ENCODE peak calls at places on chromosomes 3 and 15, in nine cellular contexts. One of them, this sample, is unnamed.

GRCh38 chr15:48592221-48592731 is 53.2 kb downstream of the FBN1 start:
- DNase-seq in activated T-cell treated with anti-CD3 and anti-CD28 coated beads for 24 hours: no peak
- DNase-seq in activated CD4-positive, alpha-beta T cell treated with anti-CD3 and anti-CD28 coated beads, Interleukin-2, amount 50 U/mL, for 1 hour: no peak
- DNase-seq in ovary: no peak
- DNase-seq in lower lobe of right lung: no peak
- DNase-seq in activated CD4-positive, alpha-beta memory T cell treated with anti-CD3 and anti-CD28 coated beads, Interleukin-2, amount 10 ng/mL, durations not matched to agents 7 days and 5 days: no peak
- DNase-seq in nucleus accumbens: no peak
- DNase-seq in cardiac muscle cell: peak; percentile 99
- DNase-seq in T-helper 1 cell: no peak
- DNase-seq in this sample: peak; percentile 79

GRCh38 chr15:68626739-68627138 is 47.9 kb downstream of the CORO2B start:
- DNase-seq in activated T-cell treated with anti-CD3 and anti-CD28 coated beads for 24 hours: no peak
- DNase-seq in activated CD4-positive, alpha-beta T cell treated with anti-CD3 and anti-CD28 coated beads, Interleukin-2, amount 50 U/mL, for 1 hour: no peak
- DNase-seq in ovary: no peak
- DNase-seq in lower lobe of right lung: no peak
- DNase-seq in activated CD4-positive, alpha-beta memory T cell treated with anti-CD3 and anti-CD28 coated beads, Interleukin-2, amount 10 ng/mL, durations not matched to agents 7 days and 5 days: no peak
- DNase-seq in nucleus accumbens: no peak
- DNase-seq in cardiac muscle cell: no peak
- DNase-seq in T-helper 1 cell: no peak
- DNase-seq in this sample: no peak

GRCh38 chr15:94887406-94887805 is 656.0 kb downstream of the MCTP2 start:
- DNase-seq in activated T-cell treated with anti-CD3 and anti-CD28 coated beads for 24 hours: no peak
- DNase-seq in activated CD4-positive, alpha-beta T cell treated with anti-CD3 and anti-CD28 coated beads, Interleukin-2, amount 50 U/mL, for 1 hour: no peak
- DNase-seq in ovary: no peak
- DNase-seq in lower lobe of right lung: no peak
- DNase-seq in activated CD4-positive, alpha-beta memory T cell treated with anti-CD3 and anti-CD28 coated beads, Interleukin-2, amount 10 ng/mL, durations not matched to agents 7 days and 5 days: no peak
- DNase-seq in nucleus accumbens: no peak
- DNase-seq in cardiac muscle cell: no peak
- DNase-seq in T-helper 1 cell: no peak
- DNase-seq in this sample: no peak

GRCh38 chr3:105606052-105606451 is 239.3 kb downstream of the ALCAM start:
- DNase-seq in activated T-cell treated with anti-CD3 and anti-CD28 coated beads for 24 hours: no peak
- DNase-seq in activated CD4-positive, alpha-beta T cell treated with anti-CD3 and anti-CD28 coated beads, Interleukin-2, amount 50 U/mL, for 1 hour: no peak
- DNase-seq in ovary: no peak
- DNase-seq in lower lobe of right lung: no peak
- DNase-seq in activated CD4-positive, alpha-beta memory T cell treated with anti-CD3 and anti-CD28 coated beads, Interleukin-2, amount 10 ng/mL, durations not matched to agents 7 days and 5 days: no peak
- DNase-seq in nucleus accumbens: no peak
- DNase-seq in cardiac muscle cell: peak; percentile 29
- DNase-seq in T-helper 1 cell: no peak
- DNase-seq in this sample: no peak

GRCh38 chr15:68045289-68046265 is 8.5 kb upstream of the PIAS1 start:
- DNase-seq in activated T-cell treated with anti-CD3 and anti-CD28 coated beads for 24 hours: no peak
- DNase-seq in activated CD4-positive, alpha-beta T cell treated with anti-CD3 and anti-CD28 coated beads, Interleukin-2, amount 50 U/mL, for 1 hour: no peak
- DNase-seq in ovary: no peak
- DNase-seq in lower lobe of right lung: no peak
- DNase-seq in activated CD4-positive, alpha-beta memory T cell treated with anti-CD3 and anti-CD28 coated beads, Interleukin-2, amount 10 ng/mL, durations not matched to agents 7 days and 5 days: no peak
- DNase-seq in nucleus accumbens: no peak
- DNase-seq in cardiac muscle cell: no peak
- DNase-seq in T-helper 1 cell: no peak
- DNase-seq in this sample: no peak

GRCh38 chr3:172140499-172141391 is 101.4 kb downstream of the FNDC3B start:
- DNase-seq in activated T-cell treated with anti-CD3 and anti-CD28 coated beads for 24 hours: no peak
- DNase-seq in activated CD4-positive, alpha-beta T cell treated with anti-CD3 and anti-CD28 coated beads, Interleukin-2, amount 50 U/mL, for 1 hour: no peak
- DNase-seq in ovary: no peak
- DNase-seq in lower lobe of right lung: no peak
- DNase-seq in activated CD4-positive, alpha-beta memory T cell treated with anti-CD3 and anti-CD28 coated beads, Interleukin-2, amount 10 ng/mL, durations not matched to agents 7 days and 5 days: no peak
- DNase-seq in nucleus accumbens: no peak
- DNase-seq in cardiac muscle cell: peak; percentile 98
- DNase-seq in T-helper 1 cell: no peak
- DNase-seq in this sample: peak; percentile 71

GRCh38 chr3:101936419-101937331 is 87.4 kb downstream of the NFKBIZ start:
- DNase-seq in activated T-cell treated with anti-CD3 and anti-CD28 coated beads for 24 hours: no peak
- DNase-seq in activated CD4-positive, alpha-beta T cell treated with anti-CD3 and anti-CD28 coated beads, Interleukin-2, amount 50 U/mL, for 1 hour: no peak
- DNase-seq in ovary: no peak
- DNase-seq in lower lobe of right lung: no peak
- DNase-seq in activated CD4-positive, alpha-beta memory T cell treated with anti-CD3 and anti-CD28 coated beads, Interleukin-2, amount 10 ng/mL, durations not matched to agents 7 days and 5 days: peak; percentile 47
- DNase-seq in nucleus accumbens: no peak
- DNase-seq in cardiac muscle cell: peak; percentile 89
- DNase-seq in T-helper 1 cell: no peak
- DNase-seq in this sample: peak; percentile 77

GRCh38 chr3:125434582-125435011 is 59.5 kb upstream of the ZNF148 start:
- DNase-seq in activated T-cell treated with anti-CD3 and anti-CD28 coated beads for 24 hours: no peak
- DNase-seq in activated CD4-positive, alpha-beta T cell treated with anti-CD3 and anti-CD28 coated beads, Interleukin-2, amount 50 U/mL, for 1 hour: no peak
- DNase-seq in ovary: no peak
- DNase-seq in lower lobe of right lung: no peak
- DNase-seq in activated CD4-positive, alpha-beta memory T cell treated with anti-CD3 and anti-CD28 coated beads, Interleukin-2, amount 10 ng/mL, durations not matched to agents 7 days and 5 days: no peak
- DNase-seq in nucleus accumbens: no peak
- DNase-seq in cardiac muscle cell: no peak
- DNase-seq in T-helper 1 cell: no peak
- DNase-seq in this sample: no peak

GRCh38 chr15:67138946-67139855 is 73.8 kb downstream of the SMAD3 start:
- DNase-seq in activated T-cell treated with anti-CD3 and anti-CD28 coated beads for 24 hours: no peak
- DNase-seq in activated CD4-positive, alpha-beta T cell treated with anti-CD3 and anti-CD28 coated beads, Interleukin-2, amount 50 U/mL, for 1 hour: no peak
- DNase-seq in ovary: no peak
- DNase-seq in lower lobe of right lung: no peak
- DNase-seq in activated CD4-positive, alpha-beta memory T cell treated with anti-CD3 and anti-CD28 coated beads, Interleukin-2, amount 10 ng/mL, durations not matched to agents 7 days and 5 days: no peak
- DNase-seq in nucleus accumbens: no peak
- DNase-seq in cardiac muscle cell: peak; percentile 36
- DNase-seq in T-helper 1 cell: no peak
- DNase-seq in this sample: peak; percentile 43

GRCh38 chr3:46293991-46294833 is 52.0 kb downstream of the CCR3 start:
- DNase-seq in activated T-cell treated with anti-CD3 and anti-CD28 coated beads for 24 hours: peak; percentile 72
- DNase-seq in activated CD4-positive, alpha-beta T cell treated with anti-CD3 and anti-CD28 coated beads, Interleukin-2, amount 50 U/mL, for 1 hour: no peak
- DNase-seq in ovary: no peak
- DNase-seq in lower lobe of right lung: no peak
- DNase-seq in activated CD4-positive, alpha-beta memory T cell treated with anti-CD3 and anti-CD28 coated beads, Interleukin-2, amount 10 ng/mL, durations not matched to agents 7 days and 5 days: no peak
- DNase-seq in nucleus accumbens: no peak
- DNase-seq in cardiac muscle cell: no peak
- DNase-seq in T-helper 1 cell: no peak
- DNase-seq in this sample: no peak

GRCh38 chr3:54826255-54826691 is 101.6 kb downstream of the LRTM1 start:
- DNase-seq in activated T-cell treated with anti-CD3 and anti-CD28 coated beads for 24 hours: no peak
- DNase-seq in activated CD4-positive, alpha-beta T cell treated with anti-CD3 and anti-CD28 coated beads, Interleukin-2, amount 50 U/mL, for 1 hour: no peak
- DNase-seq in ovary: no peak
- DNase-seq in lower lobe of right lung: no peak
- DNase-seq in activated CD4-positive, alpha-beta memory T cell treated with anti-CD3 and anti-CD28 coated beads, Interleukin-2, amount 10 ng/mL, durations not matched to agents 7 days and 5 days: no peak
- DNase-seq in nucleus accumbens: no peak
- DNase-seq in cardiac muscle cell: no peak
- DNase-seq in T-helper 1 cell: no peak
- DNase-seq in this sample: no peak

GRCh38 chr15:31014608-31014925 is 23.1 kb upstream of the MTMR10 start:
- DNase-seq in activated T-cell treated with anti-CD3 and anti-CD28 coated beads for 24 hours: no peak
- DNase-seq in activated CD4-positive, alpha-beta T cell treated with anti-CD3 and anti-CD28 coated beads, Interleukin-2, amount 50 U/mL, for 1 hour: no peak
- DNase-seq in ovary: no peak
- DNase-seq in lower lobe of right lung: no peak
- DNase-seq in activated CD4-positive, alpha-beta memory T cell treated with anti-CD3 and anti-CD28 coated beads, Interleukin-2, amount 10 ng/mL, durations not matched to agents 7 days and 5 days: no peak
- DNase-seq in nucleus accumbens: no peak
- DNase-seq in cardiac muscle cell: no peak
- DNase-seq in T-helper 1 cell: no peak
- DNase-seq in this sample: no peak

GRCh38 chr3:157526036-157526435 is 22.8 kb upstream of the VEPH1 start:
- DNase-seq in activated T-cell treated with anti-CD3 and anti-CD28 coated beads for 24 hours: no peak
- DNase-seq in activated CD4-positive, alpha-beta T cell treated with anti-CD3 and anti-CD28 coated beads, Interleukin-2, amount 50 U/mL, for 1 hour: no peak
- DNase-seq in ovary: no peak
- DNase-seq in lower lobe of right lung: no peak
- DNase-seq in activated CD4-positive, alpha-beta memory T cell treated with anti-CD3 and anti-CD28 coated beads, Interleukin-2, amount 10 ng/mL, durations not matched to agents 7 days and 5 days: no peak
- DNase-seq in nucleus accumbens: no peak
- DNase-seq in cardiac muscle cell: no peak
- DNase-seq in T-helper 1 cell: no peak
- DNase-seq in this sample: no peak

GRCh38 chr3:97684490-97684889 is 80.1 kb upstream of the ARL6 start:
- DNase-seq in activated T-cell treated with anti-CD3 and anti-CD28 coated beads for 24 hours: no peak
- DNase-seq in activated CD4-positive, alpha-beta T cell treated with anti-CD3 and anti-CD28 coated beads, Interleukin-2, amount 50 U/mL, for 1 hour: no peak
- DNase-seq in ovary: no peak
- DNase-seq in lower lobe of right lung: no peak
- DNase-seq in activated CD4-positive, alpha-beta memory T cell treated with anti-CD3 and anti-CD28 coated beads, Interleukin-2, amount 10 ng/mL, durations not matched to agents 7 days and 5 days: no peak
- DNase-seq in nucleus accumbens: no peak
- DNase-seq in cardiac muscle cell: no peak
- DNase-seq in T-helper 1 cell: no peak
- DNase-seq in this sample: no peak

GRCh38 chr3:181933052-181933618 is 221.4 kb downstream of the SOX2 start:
- DNase-seq in activated T-cell treated with anti-CD3 and anti-CD28 coated beads for 24 hours: no peak
- DNase-seq in activated CD4-positive, alpha-beta T cell treated with anti-CD3 and anti-CD28 coated beads, Interleukin-2, amount 50 U/mL, for 1 hour: no peak
- DNase-seq in ovary: no peak
- DNase-seq in lower lobe of right lung: no peak
- DNase-seq in activated CD4-positive, alpha-beta memory T cell treated with anti-CD3 and anti-CD28 coated beads, Interleukin-2, amount 10 ng/mL, durations not matched to agents 7 days and 5 days: no peak
- DNase-seq in nucleus accumbens: no peak
- DNase-seq in cardiac muscle cell: no peak
- DNase-seq in T-helper 1 cell: no peak
- DNase-seq in this sample: no peak

GRCh38 chr3:31170932-31171670 is 276.6 kb upstream of the GADL1 start:
- DNase-seq in activated T-cell treated with anti-CD3 and anti-CD28 coated beads for 24 hours: no peak
- DNase-seq in activated CD4-positive, alpha-beta T cell treated with anti-CD3 and anti-CD28 coated beads, Interleukin-2, amount 50 U/mL, for 1 hour: no peak
- DNase-seq in ovary: no peak
- DNase-seq in lower lobe of right lung: no peak
- DNase-seq in activated CD4-positive, alpha-beta memory T cell treated with anti-CD3 and anti-CD28 coated beads, Interleukin-2, amount 10 ng/mL, durations not matched to agents 7 days and 5 days: no peak
- DNase-seq in nucleus accumbens: no peak
- DNase-seq in cardiac muscle cell: peak; percentile 97
- DNase-seq in T-helper 1 cell: no peak
- DNase-seq in this sample: peak; percentile 77

GRCh38 chr15:52078876-52079700 is 33.5 kb downstream of the BCL2L10 start:
- DNase-seq in activated T-cell treated with anti-CD3 and anti-CD28 coated beads for 24 hours: peak; percentile 75
- DNase-seq in activated CD4-positive, alpha-beta T cell treated with anti-CD3 and anti-CD28 coated beads, Interleukin-2, amount 50 U/mL, for 1 hour: peak; percentile 87
- DNase-seq in ovary: peak; percentile 69
- DNase-seq in lower lobe of right lung: peak; percentile 88
- DNase-seq in activated CD4-positive, alpha-beta memory T cell treated with anti-CD3 and anti-CD28 coated beads, Interleukin-2, amount 10 ng/mL, durations not matched to agents 7 days and 5 days: peak; percentile 83
- DNase-seq in nucleus accumbens: peak; percentile 37
- DNase-seq in cardiac muscle cell: peak; percentile 79
- DNase-seq in T-helper 1 cell: peak; percentile 69
- DNase-seq in this sample: peak; percentile 86

GRCh38 chr3:58052373-58053273 is 44.4 kb downstream of the FLNB start:
- DNase-seq in activated T-cell treated with anti-CD3 and anti-CD28 coated beads for 24 hours: peak; percentile 24
- DNase-seq in activated CD4-positive, alpha-beta T cell treated with anti-CD3 and anti-CD28 coated beads, Interleukin-2, amount 50 U/mL, for 1 hour: no peak
- DNase-seq in ovary: peak; percentile 82
- DNase-seq in lower lobe of right lung: no peak
- DNase-seq in activated CD4-positive, alpha-beta memory T cell treated with anti-CD3 and anti-CD28 coated beads, Interleukin-2, amount 10 ng/mL, durations not matched to agents 7 days and 5 days: peak; percentile 32
- DNase-seq in nucleus accumbens: peak; percentile 24
- DNase-seq in cardiac muscle cell: peak; percentile 95
- DNase-seq in T-helper 1 cell: no peak
- DNase-seq in this sample: peak; percentile 75

GRCh38 chr15:63340353-63340752 is 41.3 kb downstream of the CA12 start:
- DNase-seq in activated T-cell treated with anti-CD3 and anti-CD28 coated beads for 24 hours: no peak
- DNase-seq in activated CD4-positive, alpha-beta T cell treated with anti-CD3 and anti-CD28 coated beads, Interleukin-2, amount 50 U/mL, for 1 hour: no peak
- DNase-seq in ovary: no peak
- DNase-seq in lower lobe of right lung: no peak
- DNase-seq in activated CD4-positive, alpha-beta memory T cell treated with anti-CD3 and anti-CD28 coated beads, Interleukin-2, amount 10 ng/mL, durations not matched to agents 7 days and 5 days: no peak
- DNase-seq in nucleus accumbens: no peak
- DNase-seq in cardiac muscle cell: no peak
- DNase-seq in T-helper 1 cell: no peak
- DNase-seq in this sample: no peak

GRCh38 chr15:55218068-55218467 is 21.3 kb upstream of the RSL24D1 start:
- DNase-seq in activated T-cell treated with anti-CD3 and anti-CD28 coated beads for 24 hours: no peak
- DNase-seq in activated CD4-positive, alpha-beta T cell treated with anti-CD3 and anti-CD28 coated beads, Interleukin-2, amount 50 U/mL, for 1 hour: no peak
- DNase-seq in ovary: no peak
- DNase-seq in lower lobe of right lung: no peak
- DNase-seq in activated CD4-positive, alpha-beta memory T cell treated with anti-CD3 and anti-CD28 coated beads, Interleukin-2, amount 10 ng/mL, durations not matched to agents 7 days and 5 days: no peak
- DNase-seq in nucleus accumbens: no peak
- DNase-seq in cardiac muscle cell: no peak
- DNase-seq in T-helper 1 cell: no peak
- DNase-seq in this sample: no peak

GRCh38 chr3:27596920-27597319 is 112.7 kb upstream of the SLC4A7 start:
- DNase-seq in activated T-cell treated with anti-CD3 and anti-CD28 coated beads for 24 hours: no peak
- DNase-seq in activated CD4-positive, alpha-beta T cell treated with anti-CD3 and anti-CD28 coated beads, Interleukin-2, amount 50 U/mL, for 1 hour: no peak
- DNase-seq in ovary: no peak
- DNase-seq in lower lobe of right lung: no peak
- DNase-seq in activated CD4-positive, alpha-beta memory T cell treated with anti-CD3 and anti-CD28 coated beads, Interleukin-2, amount 10 ng/mL, durations not matched to agents 7 days and 5 days: no peak
- DNase-seq in nucleus accumbens: no peak
- DNase-seq in cardiac muscle cell: peak; percentile 6
- DNase-seq in T-helper 1 cell: no peak
- DNase-seq in this sample: peak; percentile 77

GRCh38 chr3:65596511-65597224 is 442.1 kb downstream of the MAGI1 start:
- DNase-seq in activated T-cell treated with anti-CD3 and anti-CD28 coated beads for 24 hours: no peak
- DNase-seq in activated CD4-positive, alpha-beta T cell treated with anti-CD3 and anti-CD28 coated beads, Interleukin-2, amount 50 U/mL, for 1 hour: no peak
- DNase-seq in ovary: no peak
- DNase-seq in lower lobe of right lung: no peak
- DNase-seq in activated CD4-positive, alpha-beta memory T cell treated with anti-CD3 and anti-CD28 coated beads, Interleukin-2, amount 10 ng/mL, durations not matched to agents 7 days and 5 days: no peak
- DNase-seq in nucleus accumbens: no peak
- DNase-seq in cardiac muscle cell: no peak
- DNase-seq in T-helper 1 cell: no peak
- DNase-seq in this sample: no peak

GRCh38 chr3:171351676-171352075 is 108.5 kb downstream of the TNIK start:
- DNase-seq in activated T-cell treated with anti-CD3 and anti-CD28 coated beads for 24 hours: no peak
- DNase-seq in activated CD4-positive, alpha-beta T cell treated with anti-CD3 and anti-CD28 coated beads, Interleukin-2, amount 50 U/mL, for 1 hour: no peak
- DNase-seq in ovary: no peak
- DNase-seq in lower lobe of right lung: no peak
- DNase-seq in activated CD4-positive, alpha-beta memory T cell treated with anti-CD3 and anti-CD28 coated beads, Interleukin-2, amount 10 ng/mL, durations not matched to agents 7 days and 5 days: no peak
- DNase-seq in nucleus accumbens: no peak
- DNase-seq in cardiac muscle cell: peak; percentile 86
- DNase-seq in T-helper 1 cell: no peak
- DNase-seq in this sample: peak; percentile 82

GRCh38 chr3:104510091-104510860 is 856.4 kb upstream of the ALCAM start:
- DNase-seq in activated T-cell treated with anti-CD3 and anti-CD28 coated beads for 24 hours: no peak
- DNase-seq in activated CD4-positive, alpha-beta T cell treated with anti-CD3 and anti-CD28 coated beads, Interleukin-2, amount 50 U/mL, for 1 hour: no peak
- DNase-seq in ovary: no peak
- DNase-seq in lower lobe of right lung: no peak
- DNase-seq in activated CD4-positive, alpha-beta memory T cell treated with anti-CD3 and anti-CD28 coated beads, Interleukin-2, amount 10 ng/mL, durations not matched to agents 7 days and 5 days: no peak
- DNase-seq in nucleus accumbens: no peak
- DNase-seq in cardiac muscle cell: no peak
- DNase-seq in T-helper 1 cell: no peak
- DNase-seq in this sample: peak; percentile 3

GRCh38 chr3:65039754-65040210 is 352.0 kb upstream of the ADAMTS9 start:
- DNase-seq in activated T-cell treated with anti-CD3 and anti-CD28 coated beads for 24 hours: no peak
- DNase-seq in activated CD4-positive, alpha-beta T cell treated with anti-CD3 and anti-CD28 coated beads, Interleukin-2, amount 50 U/mL, for 1 hour: no peak
- DNase-seq in ovary: no peak
- DNase-seq in lower lobe of right lung: no peak
- DNase-seq in activated CD4-positive, alpha-beta memory T cell treated with anti-CD3 and anti-CD28 coated beads, Interleukin-2, amount 10 ng/mL, durations not matched to agents 7 days and 5 days: no peak
- DNase-seq in nucleus accumbens: no peak
- DNase-seq in cardiac muscle cell: peak; percentile 54
- DNase-seq in T-helper 1 cell: no peak
- DNase-seq in this sample: peak; percentile 34

GRCh38 chr3:9067352-9067975 is 104.2 kb upstream of the RAD18 start:
- DNase-seq in activated T-cell treated with anti-CD3 and anti-CD28 coated beads for 24 hours: peak; percentile 4
- DNase-seq in activated CD4-positive, alpha-beta T cell treated with anti-CD3 and anti-CD28 coated beads, Interleukin-2, amount 50 U/mL, for 1 hour: no peak
- DNase-seq in ovary: peak; percentile 54
- DNase-seq in lower lobe of right lung: no peak
- DNase-seq in activated CD4-positive, alpha-beta memory T cell treated with anti-CD3 and anti-CD28 coated beads, Interleukin-2, amount 10 ng/mL, durations not matched to agents 7 days and 5 days: peak; percentile 30
- DNase-seq in nucleus accumbens: peak; percentile 44
- DNase-seq in cardiac muscle cell: peak; percentile 80
- DNase-seq in T-helper 1 cell: no peak
- DNase-seq in this sample: peak; percentile 83

GRCh38 chr3:123733805-123734526 is 149.1 kb upstream of the HACD2 start:
- DNase-seq in activated T-cell treated with anti-CD3 and anti-CD28 coated beads for 24 hours: no peak
- DNase-seq in activated CD4-positive, alpha-beta T cell treated with anti-CD3 and anti-CD28 coated beads, Interleukin-2, amount 50 U/mL, for 1 hour: no peak
- DNase-seq in ovary: no peak
- DNase-seq in lower lobe of right lung: no peak
- DNase-seq in activated CD4-positive, alpha-beta memory T cell treated with anti-CD3 and anti-CD28 coated beads, Interleukin-2, amount 10 ng/mL, durations not matched to agents 7 days and 5 days: no peak
- DNase-seq in nucleus accumbens: no peak
- DNase-seq in cardiac muscle cell: peak; percentile 40
- DNase-seq in T-helper 1 cell: no peak
- DNase-seq in this sample: peak; percentile 89

GRCh38 chr3:175127075-175127662 is 268.0 kb downstream of the NAALADL2 start:
- DNase-seq in activated T-cell treated with anti-CD3 and anti-CD28 coated beads for 24 hours: no peak
- DNase-seq in activated CD4-positive, alpha-beta T cell treated with anti-CD3 and anti-CD28 coated beads, Interleukin-2, amount 50 U/mL, for 1 hour: no peak
- DNase-seq in ovary: no peak
- DNase-seq in lower lobe of right lung: no peak
- DNase-seq in activated CD4-positive, alpha-beta memory T cell treated with anti-CD3 and anti-CD28 coated beads, Interleukin-2, amount 10 ng/mL, durations not matched to agents 7 days and 5 days: no peak
- DNase-seq in nucleus accumbens: no peak
- DNase-seq in cardiac muscle cell: no peak
- DNase-seq in T-helper 1 cell: no peak
- DNase-seq in this sample: no peak

GRCh38 chr15:53472210-53472609 is 287.3 kb downstream of the WDR72 start:
- DNase-seq in activated T-cell treated with anti-CD3 and anti-CD28 coated beads for 24 hours: no peak
- DNase-seq in activated CD4-positive, alpha-beta T cell treated with anti-CD3 and anti-CD28 coated beads, Interleukin-2, amount 50 U/mL, for 1 hour: no peak
- DNase-seq in ovary: no peak
- DNase-seq in lower lobe of right lung: no peak
- DNase-seq in activated CD4-positive, alpha-beta memory T cell treated with anti-CD3 and anti-CD28 coated beads, Interleukin-2, amount 10 ng/mL, durations not matched to agents 7 days and 5 days: no peak
- DNase-seq in nucleus accumbens: no peak
- DNase-seq in cardiac muscle cell: no peak
- DNase-seq in T-helper 1 cell: no peak
- DNase-seq in this sample: no peak

GRCh38 chr15:62717496-62717895 is 325.1 kb upstream of the TPM1 start:
- DNase-seq in activated T-cell treated with anti-CD3 and anti-CD28 coated beads for 24 hours: no peak
- DNase-seq in activated CD4-positive, alpha-beta T cell treated with anti-CD3 and anti-CD28 coated beads, Interleukin-2, amount 50 U/mL, for 1 hour: no peak
- DNase-seq in ovary: no peak
- DNase-seq in lower lobe of right lung: no peak
- DNase-seq in activated CD4-positive, alpha-beta memory T cell treated with anti-CD3 and anti-CD28 coated beads, Interleukin-2, amount 10 ng/mL, durations not matched to agents 7 days and 5 days: no peak
- DNase-seq in nucleus accumbens: no peak
- DNase-seq in cardiac muscle cell: no peak
- DNase-seq in T-helper 1 cell: no peak
- DNase-seq in this sample: no peak

GRCh38 chr15:60496853-60497252 is 17.9 kb upstream of the ICE2 start:
- DNase-seq in activated T-cell treated with anti-CD3 and anti-CD28 coated beads for 24 hours: no peak
- DNase-seq in activated CD4-positive, alpha-beta T cell treated with anti-CD3 and anti-CD28 coated beads, Interleukin-2, amount 50 U/mL, for 1 hour: no peak
- DNase-seq in ovary: no peak
- DNase-seq in lower lobe of right lung: no peak
- DNase-seq in activated CD4-positive, alpha-beta memory T cell treated with anti-CD3 and anti-CD28 coated beads, Interleukin-2, amount 10 ng/mL, durations not matched to agents 7 days and 5 days: no peak
- DNase-seq in nucleus accumbens: no peak
- DNase-seq in cardiac muscle cell: no peak
- DNase-seq in T-helper 1 cell: no peak
- DNase-seq in this sample: no peak

This sample was measured in osteoblast.